ENCODE peak calls at places on chromosomes 3 and 15, in five cellular contexts. One of them, this sample, is unnamed.

GRCh38 chr3:108036984-108037741 is 53.7 kb downstream of the CD47 start:
- DNase-seq in ascending aorta: no peak
- DNase-seq in upper lobe of left lung: no peak
- DNase-seq in mammary epithelial cell: no peak
- DNase-seq in CD8-positive, alpha-beta T cell: no peak
- DNase-seq in this sample: no peak

GRCh38 chr3:55485208-55485791 is 1.8 kb downstream of the WNT5A start:
- DNase-seq in ascending aorta: peak; percentile 72
- DNase-seq in mammary epithelial cell: peak; percentile 62
- DNase-seq in CD8-positive, alpha-beta T cell: no peak
- DNase-seq in upper lobe of left lung: peak; percentile 75
- DNase-seq in this sample: peak; percentile 91

GRCh38 chr3:150970665-150971327 is 1.7 kb downstream of the CLRN1 start:
- DNase-seq in ascending aorta: no peak
- DNase-seq in mammary epithelial cell: peak; percentile 15
- DNase-seq in CD8-positive, alpha-beta T cell: no peak
- DNase-seq in upper lobe of left lung: no peak
- DNase-seq in this sample: no peak

GRCh38 chr3:171556133-171556532 is 95.9 kb upstream of the TNIK start:
- DNase-seq in ascending aorta: no peak
- DNase-seq in CD8-positive, alpha-beta T cell: no peak
- DNase-seq in upper lobe of left lung: no peak
- DNase-seq in mammary epithelial cell: no peak
- DNase-seq in this sample: no peak

GRCh38 chr3:53941174-53941573 is 49.5 kb upstream of the SELENOK start:
- DNase-seq in upper lobe of left lung: no peak
- DNase-seq in CD8-positive, alpha-beta T cell: no peak
- DNase-seq in mammary epithelial cell: peak; percentile 44
- DNase-seq in ascending aorta: no peak
- DNase-seq in this sample: no peak

GRCh38 chr15:45254405-45255293 is 2.6 kb downstream of the SLC28A2 start:
- DNase-seq in ascending aorta: no peak
- DNase-seq in CD8-positive, alpha-beta T cell: no peak
- DNase-seq in mammary epithelial cell: peak; percentile 66
- DNase-seq in upper lobe of left lung: peak; percentile 43
- DNase-seq in this sample: no peak

GRCh38 chr3:17412950-17413530 is 329.4 kb downstream of the TBC1D5 start:
- DNase-seq in mammary epithelial cell: peak; percentile 58
- DNase-seq in CD8-positive, alpha-beta T cell: no peak
- DNase-seq in ascending aorta: no peak
- DNase-seq in upper lobe of left lung: no peak
- DNase-seq in this sample: no peak

GRCh38 chr15:82999905-83000671 is 11.4 kb downstream of the C15orf40 start:
- DNase-seq in mammary epithelial cell: peak; percentile 63
- DNase-seq in ascending aorta: no peak
- DNase-seq in CD8-positive, alpha-beta T cell: no peak
- DNase-seq in upper lobe of left lung: no peak
- DNase-seq in this sample: no peak

GRCh38 chr15:76206325-76206976 is 104.8 kb downstream of the ETFA start:
- DNase-seq in CD8-positive, alpha-beta T cell: no peak
- DNase-seq in mammary epithelial cell: no peak
- DNase-seq in ascending aorta: peak; percentile 79
- DNase-seq in upper lobe of left lung: peak; percentile 66
- DNase-seq in this sample: peak; percentile 82

GRCh38 chr3:185932213-185932612 is 5.6 kb downstream of the TRA2B start:
- DNase-seq in mammary epithelial cell: no peak
- DNase-seq in CD8-positive, alpha-beta T cell: no peak
- DNase-seq in upper lobe of left lung: no peak
- DNase-seq in ascending aorta: no peak
- DNase-seq in this sample: no peak

GRCh38 chr3:27677554-27677953 is 44.6 kb downstream of the EOMES start:
- DNase-seq in ascending aorta: peak; percentile 83
- DNase-seq in mammary epithelial cell: peak; percentile 97
- DNase-seq in CD8-positive, alpha-beta T cell: no peak
- DNase-seq in upper lobe of left lung: no peak
- DNase-seq in this sample: no peak

GRCh38 chr3:115655761-115656282 is 32.5 kb downstream of the GAP43 start:
- DNase-seq in CD8-positive, alpha-beta T cell: no peak
- DNase-seq in mammary epithelial cell: no peak
- DNase-seq in ascending aorta: no peak
- DNase-seq in upper lobe of left lung: no peak
- DNase-seq in this sample: no peak

GRCh38 chr15:60396964-60397771 is 618 bp downstream of the ANXA2 start:
- DNase-seq in ascending aorta: peak; percentile 89
- DNase-seq in upper lobe of left lung: peak; percentile 84
- DNase-seq in mammary epithelial cell: peak; percentile 77
- DNase-seq in CD8-positive, alpha-beta T cell: peak; percentile 24
- DNase-seq in this sample: peak; percentile 90

GRCh38 chr3:9402410-9403228 is 5.2 kb downstream of the SETD5 start:
- DNase-seq in mammary epithelial cell: no peak
- DNase-seq in CD8-positive, alpha-beta T cell: no peak
- DNase-seq in upper lobe of left lung: peak; percentile 36
- DNase-seq in ascending aorta: no peak
- DNase-seq in this sample: no peak

GRCh38 chr3:179589143-179589542 is 15.3 kb downstream of the MRPL47 start:
- DNase-seq in mammary epithelial cell: no peak
- DNase-seq in ascending aorta: no peak
- DNase-seq in upper lobe of left lung: no peak
- DNase-seq in CD8-positive, alpha-beta T cell: no peak
- DNase-seq in this sample: no peak

GRCh38 chr15:78065284-78065872 is 12.1 kb downstream of the TBC1D2B start:
- DNase-seq in ascending aorta: peak; percentile 89
- DNase-seq in mammary epithelial cell: peak; percentile 96
- DNase-seq in upper lobe of left lung: peak; percentile 87
- DNase-seq in CD8-positive, alpha-beta T cell: no peak
- DNase-seq in this sample: peak; percentile 81

GRCh38 chr3:72271923-72272322 is 487.0 kb upstream of the PROK2 start:
- DNase-seq in mammary epithelial cell: no peak
- DNase-seq in ascending aorta: no peak
- DNase-seq in CD8-positive, alpha-beta T cell: no peak
- DNase-seq in upper lobe of left lung: no peak
- DNase-seq in this sample: no peak

GRCh38 chr15:55230051-55230670 is 33.4 kb upstream of the RSL24D1 start:
- DNase-seq in mammary epithelial cell: no peak
- DNase-seq in ascending aorta: no peak
- DNase-seq in upper lobe of left lung: no peak
- DNase-seq in CD8-positive, alpha-beta T cell: no peak
- DNase-seq in this sample: no peak

GRCh38 chr3:177615015-177615414 is 417.7 kb upstream of the TBL1XR1 start:
- DNase-seq in upper lobe of left lung: peak; percentile 79
- DNase-seq in mammary epithelial cell: peak; percentile 88
- DNase-seq in ascending aorta: peak; percentile 79
- DNase-seq in CD8-positive, alpha-beta T cell: no peak
- DNase-seq in this sample: peak; percentile 81

GRCh38 chr3:76096036-76096435 is 310.7 kb upstream of the ZNF717 start:
- DNase-seq in ascending aorta: no peak
- DNase-seq in mammary epithelial cell: no peak
- DNase-seq in CD8-positive, alpha-beta T cell: no peak
- DNase-seq in upper lobe of left lung: no peak
- DNase-seq in this sample: no peak

GRCh38 chr15:92801412-92801773 is 98.7 kb upstream of the CHD2 start:
- DNase-seq in mammary epithelial cell: peak; percentile 59
- DNase-seq in upper lobe of left lung: peak; percentile 23
- DNase-seq in CD8-positive, alpha-beta T cell: no peak
- DNase-seq in ascending aorta: peak; percentile 62
- DNase-seq in this sample: no peak

GRCh38 chr15:38068600-38068999 is 134.2 kb downstream of the TMCO5A start:
- DNase-seq in CD8-positive, alpha-beta T cell: no peak
- DNase-seq in upper lobe of left lung: no peak
- DNase-seq in mammary epithelial cell: no peak
- DNase-seq in ascending aorta: no peak
- DNase-seq in this sample: no peak

GRCh38 chr15:71080705-71081104 is 34.6 kb upstream of the THSD4 start:
- DNase-seq in mammary epithelial cell: peak; percentile 85
- DNase-seq in ascending aorta: peak; percentile 78
- DNase-seq in upper lobe of left lung: no peak
- DNase-seq in CD8-positive, alpha-beta T cell: no peak
- DNase-seq in this sample: no peak

GRCh38 chr15:71079208-71080044 is 35.8 kb upstream of the THSD4 start:
- DNase-seq in ascending aorta: peak; percentile 90
- DNase-seq in upper lobe of left lung: no peak
- DNase-seq in CD8-positive, alpha-beta T cell: no peak
- DNase-seq in mammary epithelial cell: peak; percentile 89
- DNase-seq in this sample: no peak

GRCh38 chr15:71082803-71083202 is 32.5 kb upstream of the THSD4 start:
- DNase-seq in ascending aorta: peak; percentile 81
- DNase-seq in CD8-positive, alpha-beta T cell: no peak
- DNase-seq in upper lobe of left lung: no peak
- DNase-seq in mammary epithelial cell: no peak
- DNase-seq in this sample: no peak

GRCh38 chr15:71078506-71079207 is 36.6 kb upstream of the THSD4 start:
- DNase-seq in upper lobe of left lung: no peak
- DNase-seq in ascending aorta: no peak
- DNase-seq in mammary epithelial cell: no peak
- DNase-seq in CD8-positive, alpha-beta T cell: no peak
- DNase-seq in this sample: no peak

DNA sequence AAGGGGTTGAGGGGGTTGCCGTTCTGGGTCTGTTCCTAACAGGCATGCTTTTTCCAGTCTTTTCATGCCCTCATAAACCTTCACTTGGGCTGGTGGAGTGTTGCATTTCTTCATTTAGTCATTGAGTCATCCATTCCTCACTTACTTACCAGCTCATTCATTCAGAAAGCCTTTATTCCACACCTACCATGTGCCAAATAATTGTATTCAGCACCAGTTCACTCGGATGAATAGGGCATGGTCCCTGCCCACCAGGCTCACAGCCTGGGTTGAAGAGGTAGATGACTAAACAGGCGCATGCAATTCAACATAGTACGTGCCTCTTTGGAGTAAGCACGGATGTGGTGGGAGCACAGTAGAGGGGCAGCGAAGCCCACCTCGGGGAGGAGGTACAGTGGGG is 35.1 kb upstream of the THSD4 start:
- DNase-seq in CD8-positive, alpha-beta T cell: no peak
- DNase-seq in mammary epithelial cell: peak; percentile 55
- DNase-seq in ascending aorta: no peak
- DNase-seq in upper lobe of left lung: no peak
- DNase-seq in this sample: no peak
- H3K4me3 ChIP-seq in CD8-positive, alpha-beta T cell: no peak overlapping the region
- H3K4me3 ChIP-seq in mammary epithelial cell: no peak overlapping the region
- H3K4me3 ChIP-seq in ascending aorta: no peak overlapping the region
- H3K4me3 ChIP-seq in upper lobe of left lung: no peak overlapping the region
- H3K4me3 ChIP-seq in this sample: no peak overlapping the region

DNA sequence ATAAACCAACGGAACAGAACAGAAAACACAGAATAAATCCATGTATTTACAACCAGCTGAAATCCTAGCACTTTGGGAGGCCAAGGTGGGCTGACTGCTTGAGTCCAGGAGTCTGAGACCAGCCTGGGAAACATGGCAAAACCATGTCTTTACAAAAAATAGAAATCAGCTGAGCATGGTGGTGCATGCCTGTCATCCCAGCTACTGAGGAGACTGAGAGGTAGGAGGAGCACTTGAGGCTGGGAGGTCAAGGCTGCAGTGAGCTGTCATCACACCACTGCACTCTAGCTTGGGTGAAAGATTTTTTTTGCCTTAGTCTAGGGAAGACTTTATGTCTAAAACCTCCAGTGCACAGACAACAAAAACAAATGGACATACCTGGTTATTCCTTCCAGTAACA is 120.7 kb downstream of the STT3B start:
- DNase-seq in upper lobe of left lung: no peak
- DNase-seq in ascending aorta: no peak
- DNase-seq in CD8-positive, alpha-beta T cell: no peak
- DNase-seq in mammary epithelial cell: no peak
- DNase-seq in this sample: no peak
- H3K9me3 ChIP-seq in upper lobe of left lung: peaks cover 75% of the 10 kb centered on the region
- H3K9me3 ChIP-seq in ascending aorta: peaks cover 94% of the 10 kb centered on the region
- H3K9me3 ChIP-seq in CD8-positive, alpha-beta T cell: peaks cover 55% of the 10 kb centered on the region
- H3K9me3 ChIP-seq in mammary epithelial cell: no peaks in the 10 kb centered on the region
- H3K9me3 ChIP-seq in this sample: peaks cover 61% of the 10 kb centered on the region

DNA sequence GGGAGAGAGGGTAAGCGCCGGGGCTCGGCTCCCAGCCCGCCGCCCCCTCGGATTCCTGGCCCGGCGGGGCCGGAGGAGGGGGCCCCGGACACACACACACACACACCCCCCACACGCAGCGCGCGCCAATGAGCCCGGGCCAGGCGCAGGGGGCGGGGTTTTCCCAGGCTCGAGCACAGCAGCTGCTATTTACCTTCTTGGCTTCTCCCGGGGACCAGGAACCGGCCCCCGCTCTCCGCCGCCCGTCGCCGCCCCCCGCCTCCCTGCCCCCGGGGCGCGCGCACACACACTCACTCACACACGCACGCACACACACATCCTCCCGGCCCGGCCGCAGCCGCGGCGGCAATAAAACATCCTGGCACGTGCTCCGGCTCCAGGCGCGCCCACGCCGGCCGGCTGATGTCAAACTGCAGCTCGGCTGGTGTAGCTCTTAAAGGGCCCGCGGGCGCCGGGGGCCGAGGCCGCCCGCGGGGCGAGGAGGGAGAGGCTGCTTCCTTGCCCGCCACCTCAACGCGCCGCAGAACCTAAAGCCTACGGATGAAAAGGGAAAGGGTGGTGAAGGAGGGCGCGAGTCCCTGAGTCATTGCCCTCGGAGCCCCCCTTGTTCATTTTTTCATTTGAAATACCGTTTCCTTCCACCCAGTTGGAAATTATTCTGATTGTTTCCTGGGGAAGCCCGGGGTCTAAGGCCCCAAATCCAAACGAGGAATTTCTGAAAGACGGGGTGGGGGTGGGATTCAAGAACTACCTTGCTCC is 1.0 kb upstream of the HES1 start:
- DNase-seq in CD8-positive, alpha-beta T cell: peak; percentile 74
- DNase-seq in upper lobe of left lung: peak; percentile 91
- DNase-seq in ascending aorta: peak; percentile 94
- DNase-seq in mammary epithelial cell: peak; percentile 99
- DNase-seq in this sample: peak; percentile 93
- H3K4me1 ChIP-seq in CD8-positive, alpha-beta T cell: peaks cover 41% of the 10 kb centered on the region
- H3K4me1 ChIP-seq in upper lobe of left lung: peaks cover 42% of the 10 kb centered on the region
- H3K4me1 ChIP-seq in ascending aorta: peaks cover 31% of the 10 kb centered on the region
- H3K4me1 ChIP-seq in mammary epithelial cell: peaks cover 60% of the 10 kb centered on the region
- H3K4me1 ChIP-seq in this sample: peaks cover 47% of the 10 kb centered on the region

GRCh38 chr3:98743071-98743470 is 20.1 kb upstream of the ST3GAL6 start:
- DNase-seq in upper lobe of left lung: peak; percentile 59
- DNase-seq in CD8-positive, alpha-beta T cell: no peak
- DNase-seq in mammary epithelial cell: no peak
- DNase-seq in ascending aorta: no peak
- DNase-seq in this sample: peak; percentile 16

GRCh38 chr3:98746122-98746521 is 17.0 kb upstream of the ST3GAL6 start:
- DNase-seq in ascending aorta: no peak
- DNase-seq in upper lobe of left lung: no peak
- DNase-seq in mammary epithelial cell: no peak
- DNase-seq in CD8-positive, alpha-beta T cell: no peak
- DNase-seq in this sample: no peak

GRCh38 chr3:98746882-98747281 is 16.3 kb upstream of the ST3GAL6 start:
- DNase-seq in upper lobe of left lung: no peak
- DNase-seq in CD8-positive, alpha-beta T cell: no peak
- DNase-seq in ascending aorta: no peak
- DNase-seq in mammary epithelial cell: no peak
- DNase-seq in this sample: no peak

GRCh38 chr3:98745718-98746117 is 17.4 kb upstream of the ST3GAL6 start:
- DNase-seq in ascending aorta: no peak
- DNase-seq in mammary epithelial cell: no peak
- DNase-seq in upper lobe of left lung: no peak
- DNase-seq in CD8-positive, alpha-beta T cell: no peak
- DNase-seq in this sample: no peak

DNA sequence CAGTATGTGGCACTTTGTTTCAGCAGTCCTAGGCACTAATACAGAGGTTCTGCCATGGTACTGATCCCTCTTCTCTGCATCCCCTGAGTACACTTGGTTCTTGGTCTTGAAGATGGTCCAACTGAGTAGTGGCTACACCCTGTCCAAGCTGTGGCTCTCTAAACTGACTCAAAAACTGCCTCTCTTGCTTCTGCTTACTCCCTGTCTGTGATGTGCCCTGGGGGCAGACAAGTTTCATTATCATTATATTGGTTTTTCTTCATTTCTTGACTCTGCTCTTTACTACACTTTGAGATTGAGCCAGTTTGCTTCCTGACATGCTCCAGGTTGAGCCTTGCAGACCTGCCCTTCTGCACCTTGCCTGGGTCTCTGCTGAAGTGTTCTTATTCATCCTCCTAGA is 18.9 kb upstream of the ST3GAL6 start:
- DNase-seq in mammary epithelial cell: no peak
- DNase-seq in upper lobe of left lung: no peak
- DNase-seq in ascending aorta: no peak
- DNase-seq in CD8-positive, alpha-beta T cell: no peak
- DNase-seq in this sample: no peak
- H3K4me3 ChIP-seq in mammary epithelial cell: no peak overlapping the region
- H3K4me3 ChIP-seq in upper lobe of left lung: no peak overlapping the region
- H3K4me3 ChIP-seq in ascending aorta: no peak overlapping the region
- H3K4me3 ChIP-seq in CD8-positive, alpha-beta T cell: no peak overlapping the region
- H3K4me3 ChIP-seq in this sample: no peak overlapping the region